ENCODE peak calls at places on chromosomes 1 and 21, in five cellular contexts. D is fibroblast of pulmonary artery, R is NCI-H69, M is cerebellum, A is OCI-LY7. L is an unnamed sample.

GRCh38 chr21:38303300-38303699 is 46.5 kb downstream of the KCNJ15 start:
- DNase-seq in D (peak), R (no peak), M (no peak), A (no peak), L (peak)

GRCh38 chr1:175317309-175317708 is 124.7 kb upstream of the KIAA0040 start:
- DNase-seq in D (peak), R (peak), M (no peak), A (peak), L (no peak)

GRCh38 chr1:2300851-2301606 is 72.9 kb downstream of the SKI start:
- DNase-seq in D (peak), R (no peak), M (peak), A (peak), L (peak)

GRCh38 chr1:2198571-2198970 is 4.0 kb upstream of the FAAP20 start:
- DNase-seq in D (no peak), R (no peak), M (no peak), A (no peak), L (no peak)

GRCh38 chr1:234750922-234751595 is 141.1 kb upstream of the IRF2BP2 start:
- DNase-seq in D (no peak), R (peak), M (no peak), A (no peak), L (no peak)

GRCh38 chr1:146012703-146013565 is 8.6 kb downstream of the HJV start:
- DNase-seq in D (peak), R (peak), M (peak), A (peak), L (peak)

GRCh38 chr1:147834189-147834588 is 68.4 kb upstream of the GJA8 start:
- DNase-seq in D (no peak), R (no peak), M (no peak), A (no peak), L (no peak)

GRCh38 chr21:38784458-38785266 is 21.1 kb upstream of the ETS2 start:
- DNase-seq in D (no peak), R (no peak), M (no peak), A (no peak), L (no peak)

GRCh38 chr1:111887385-111887784 is 102.1 kb downstream of the KCND3 start:
- DNase-seq in D (no peak), R (no peak), M (no peak), A (no peak), L (no peak)

GRCh38 chr1:34108269-34108668 is 56.8 kb downstream of the CSMD2 start:
- DNase-seq in D (no peak), R (no peak), M (no peak), A (no peak), L (no peak)

GRCh38 chr1:215188302-215188950 is 105.9 kb downstream of the KCNK2 start:
- DNase-seq in D (no peak), R (peak), M (no peak), A (no peak), L (peak)

GRCh38 chr1:161792740-161793139 is 26.6 kb downstream of the ATF6 start:
- DNase-seq in D (peak), R (peak), M (peak), A (peak), L (peak)

GRCh38 chr1:210301254-210301955 is 27.3 kb upstream of the HHAT start:
- DNase-seq in D (no peak), R (no peak), M (no peak), A (no peak), L (no peak)

GRCh38 chr1:54012008-54012325 is 6.0 kb downstream of the LDLRAD1 start:
- DNase-seq in D (no peak), R (no peak), M (no peak), A (no peak), L (no peak)

GRCh38 chr1:64733576-64734288 is 11.1 kb upstream of the RAVER2 start:
- DNase-seq in D (peak), R (no peak), M (no peak), A (no peak), L (no peak)

GRCh38 chr1:200130552-200130951 is 103.0 kb downstream of the NR5A2 start:
- DNase-seq in D (peak), R (peak), M (no peak), A (no peak), L (no peak)

GRCh38 chr1:91774520-91775203 is 111.3 kb downstream of the TGFBR3 start:
- DNase-seq in D (peak), R (no peak), M (no peak), A (no peak), L (peak)

GRCh38 chr1:28087614-28088167 is 719 bp downstream of the EYA3 start:
- DNase-seq in D (peak), R (peak), M (peak), A (peak), L (peak)

GRCh38 chr1:30242722-30243465 is 480.5 kb downstream of the MATN1 start:
- DNase-seq in D (no peak), R (peak), M (no peak), A (no peak), L (no peak)

GRCh38 chr1:154943649-154944421 is 7.3 kb upstream of the PMVK start:
- DNase-seq in D (peak), R (peak), M (no peak), A (peak), L (peak)

GRCh38 chr1:13901041-13901440 is 201.1 kb downstream of the PRDM2 start:
- DNase-seq in D (no peak), R (peak), M (no peak), A (no peak), L (no peak)

GRCh38 chr1:184399192-184399847 is 12.5 kb downstream of the C1orf21 start:
- DNase-seq in D (peak), R (peak), M (no peak), A (no peak), L (no peak)

GRCh38 chr1:51280321-51281096 is 44.4 kb downstream of the RNF11 start:
- DNase-seq in D (peak), R (no peak), M (no peak), A (no peak), L (no peak)

GRCh38 chr1:162676767-162677166 is 44.5 kb downstream of the DDR2 start:
- DNase-seq in D (no peak), R (no peak), M (no peak), A (no peak), L (no peak)

GRCh38 chr1:87109012-87109411 is 194.6 kb downstream of the HS2ST1 start:
- DNase-seq in D (peak), R (no peak), M (no peak), A (no peak), L (no peak)

GRCh38 chr1:11691302-11691914 is at the start of gene DRAXIN:
- DNase-seq in D (no peak), R (peak), M (no peak), A (no peak), L (no peak)

GRCh38 chr1:221772107-221772506 is 30.2 kb upstream of the DUSP10 start:
- DNase-seq in D (peak), R (no peak), M (no peak), A (no peak), L (no peak)

GRCh38 chr1:153602749-153603148 is 10.2 kb downstream of the S100A16 start:
- DNase-seq in D (no peak), R (no peak), M (no peak), A (no peak), L (no peak)

GRCh38 chr1:111690306-111690617 is 48.9 kb downstream of the INKA2 start:
- DNase-seq in D (peak), R (peak), M (peak), A (no peak), L (peak)

GRCh38 chr1:216542263-216542662 is 119.0 kb upstream of the USH2A start:
- DNase-seq in D (no peak), R (no peak), M (no peak), A (no peak), L (no peak)

GRCh38 chr1:41799723-41800122 is 119.0 kb downstream of the HIVEP3 start:
- DNase-seq in D (no peak), R (no peak), M (no peak), A (no peak), L (peak)

GRCh38 chr1:64516301-64516700 is 46.4 kb downstream of the CACHD1 start:
- DNase-seq in D (no peak), R (peak), M (no peak), A (no peak), L (peak)